ENCODE peak calls at places on chromosomes 5 and 9, in seven cellular contexts. I, Q, P, N, T, M and X are unnamed samples.

GRCh38 chr5:78716221-78716620 is 67.6 kb upstream of the LHFPL2 start:
- DNase-seq in I (no peak), Q (no peak), N (no peak), T (peak; percentile 62), P (no peak), M (no peak), X (no peak)

GRCh38 chr5:132962429-132962928 is 955 bp downstream of the AFF4 start:
- DNase-seq in T (peak; percentile 60), M (peak; percentile 56), N (no peak), P (peak; percentile 32), Q (no peak), I (no peak), X (peak; percentile 37)

GRCh38 chr9:36560813-36561212 is 11.9 kb upstream of the MELK start:
- DNase-seq in I (no peak), T (no peak), N (no peak), Q (no peak), M (no peak), P (no peak), X (no peak)

GRCh38 chr5:125578551-125578950 is 832.1 kb upstream of the ZNF608 start:
- DNase-seq in Q (no peak), P (no peak), I (no peak), N (no peak), T (no peak), M (no peak), X (no peak)

GRCh38 chr5:172146748-172147092 is 41.3 kb downstream of the STK10 start:
- DNase-seq in Q (no peak), T (no peak), M (no peak), I (no peak), N (no peak), P (no peak), X (no peak)

GRCh38 chr5:157051604-157052245 is 7.2 kb downstream of the HAVCR1 start:
- DNase-seq in Q (no peak), M (no peak), P (no peak), I (no peak), T (no peak), N (no peak), X (no peak)

GRCh38 chr9:103407260-103407659 is 412.1 kb downstream of the CYLC2 start:
- DNase-seq in I (no peak), N (no peak), Q (no peak), P (no peak), T (no peak), M (no peak), X (no peak)

GRCh38 chr9:96522371-96522770 is 72.4 kb downstream of the HABP4 start:
- DNase-seq in T (no peak), M (no peak), P (no peak), I (no peak), Q (no peak), N (no peak), X (no peak)

GRCh38 chr9:29044959-29045358 is 1471.7 kb upstream of the C9orf72 start:
- DNase-seq in Q (no peak), M (no peak), N (no peak), P (no peak), I (no peak), T (peak; percentile 19), X (no peak)

GRCh38 chr5:37738057-37738691 is 101.7 kb downstream of the GDNF start:
- DNase-seq in Q (no peak), M (no peak), I (no peak), P (no peak), N (peak; percentile 62), T (no peak), X (no peak)

GRCh38 chr5:10140195-10140973 is 109.3 kb downstream of the ATPSCKMT start:
- DNase-seq in P (no peak), Q (no peak), M (peak; percentile 30), T (peak; percentile 41), N (no peak), I (no peak), X (no peak)

GRCh38 chr9:79195904-79196303 is 375.9 kb upstream of the TLE4 start:
- DNase-seq in N (no peak), Q (no peak), P (no peak), T (no peak), M (no peak), I (no peak), X (no peak)

GRCh38 chr5:82912462-82912861 is 164.7 kb downstream of the TMEM167A start:
- DNase-seq in Q (peak; percentile 49), M (no peak), I (no peak), T (no peak), N (no peak), P (no peak), X (no peak)

GRCh38 chr5:146528232-146528631 is 12.2 kb upstream of the GPR151 start:
- DNase-seq in N (no peak), T (peak; percentile 9), I (no peak), P (no peak), M (no peak), Q (no peak), X (no peak)
- TF ChIP-seq CTCF in N (peak; percentile 13), T (no peak), I (no peak), P (no peak), M (peak; percentile 20), Q (no peak), X (no peak)

GRCh38 chr5:140664353-140665119 is at the start of gene WDR55:
- DNase-seq in T (peak; percentile 94), P (peak; percentile 98), Q (peak; percentile 98), M (peak; percentile 96), I (peak; percentile 98), N (peak; percentile 71), X (peak; percentile 93)
- TF ChIP-seq EP300 in T (no peak), P (peak; percentile 1), Q (no peak), M (no peak), I (peak; percentile 19), N (no peak), X (peak; percentile 34)

DNA sequence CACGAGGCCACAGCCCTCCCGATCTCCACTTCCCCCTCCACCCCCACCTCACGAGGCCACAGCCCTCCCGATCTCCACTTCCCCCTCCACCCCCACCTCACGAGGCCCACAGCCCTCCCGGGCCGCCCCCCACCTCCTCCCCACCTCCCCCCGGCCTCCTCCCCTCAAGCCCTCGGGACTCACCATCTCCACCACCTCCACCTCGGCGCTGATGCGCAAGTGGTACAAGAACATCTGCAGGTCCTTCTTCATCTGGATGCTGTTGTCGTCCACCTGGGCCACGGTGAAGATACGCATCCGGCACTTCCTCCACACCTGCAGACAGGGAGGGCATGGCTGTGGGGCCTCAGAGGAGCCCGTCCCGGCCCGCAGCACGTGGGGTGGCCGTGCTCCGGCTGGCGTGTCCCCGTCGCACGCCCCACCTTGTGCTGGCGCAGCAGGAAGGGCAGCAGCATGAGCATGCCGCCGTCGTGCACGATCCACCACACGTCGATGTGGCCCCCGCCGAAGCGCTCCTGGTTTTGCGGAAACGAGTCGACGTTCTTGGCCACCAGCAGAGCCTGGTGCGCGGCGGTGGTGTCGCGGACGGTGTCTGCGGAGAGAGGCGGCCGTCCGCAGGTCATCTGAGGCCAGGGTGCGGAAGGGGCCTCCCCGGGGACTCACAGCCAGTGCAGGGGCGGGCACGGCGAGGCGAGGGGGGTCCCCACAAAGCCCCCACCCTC is 48.0 kb downstream of the SLC12A7 start:
- DNase-seq in M (peak; percentile 12), T (no peak), N (no peak), Q (no peak), P (no peak), I (no peak), X (no peak)
- H3K4me3 ChIP-seq in M (no peak overlapping the region), T (no peak overlapping the region), N (no peak overlapping the region), Q (no peak overlapping the region), P (no peak overlapping the region), I (no peak overlapping the region), X (no peak overlapping the region)

DNA sequence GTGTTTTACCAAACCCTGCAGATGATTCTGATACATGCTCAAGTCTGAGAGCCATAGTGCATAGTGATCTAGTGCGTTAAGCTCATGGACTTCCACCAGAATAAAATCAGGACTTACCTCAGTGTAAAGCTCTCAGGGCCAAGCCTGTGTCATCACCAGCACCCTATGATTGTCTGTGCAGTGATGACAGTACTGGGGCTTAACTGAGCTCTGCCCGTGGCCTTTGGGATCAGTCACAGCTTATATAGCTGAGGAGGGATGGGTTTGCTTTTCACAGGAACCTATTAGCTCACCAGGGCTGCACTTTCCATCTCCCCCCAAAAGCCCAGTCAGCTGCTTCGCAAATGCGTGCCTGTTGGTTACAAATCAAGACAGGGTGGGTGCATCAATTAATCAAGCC is 246.9 kb downstream of the NR3C1 start:
- DNase-seq in Q (no peak), T (no peak), P (no peak), N (no peak), I (no peak), M (no peak), X (no peak)
- TF ChIP-seq CTCF in Q (no peak), T (no peak), P (no peak), N (no peak), I (no peak), M (no peak), X (no peak)

DNA sequence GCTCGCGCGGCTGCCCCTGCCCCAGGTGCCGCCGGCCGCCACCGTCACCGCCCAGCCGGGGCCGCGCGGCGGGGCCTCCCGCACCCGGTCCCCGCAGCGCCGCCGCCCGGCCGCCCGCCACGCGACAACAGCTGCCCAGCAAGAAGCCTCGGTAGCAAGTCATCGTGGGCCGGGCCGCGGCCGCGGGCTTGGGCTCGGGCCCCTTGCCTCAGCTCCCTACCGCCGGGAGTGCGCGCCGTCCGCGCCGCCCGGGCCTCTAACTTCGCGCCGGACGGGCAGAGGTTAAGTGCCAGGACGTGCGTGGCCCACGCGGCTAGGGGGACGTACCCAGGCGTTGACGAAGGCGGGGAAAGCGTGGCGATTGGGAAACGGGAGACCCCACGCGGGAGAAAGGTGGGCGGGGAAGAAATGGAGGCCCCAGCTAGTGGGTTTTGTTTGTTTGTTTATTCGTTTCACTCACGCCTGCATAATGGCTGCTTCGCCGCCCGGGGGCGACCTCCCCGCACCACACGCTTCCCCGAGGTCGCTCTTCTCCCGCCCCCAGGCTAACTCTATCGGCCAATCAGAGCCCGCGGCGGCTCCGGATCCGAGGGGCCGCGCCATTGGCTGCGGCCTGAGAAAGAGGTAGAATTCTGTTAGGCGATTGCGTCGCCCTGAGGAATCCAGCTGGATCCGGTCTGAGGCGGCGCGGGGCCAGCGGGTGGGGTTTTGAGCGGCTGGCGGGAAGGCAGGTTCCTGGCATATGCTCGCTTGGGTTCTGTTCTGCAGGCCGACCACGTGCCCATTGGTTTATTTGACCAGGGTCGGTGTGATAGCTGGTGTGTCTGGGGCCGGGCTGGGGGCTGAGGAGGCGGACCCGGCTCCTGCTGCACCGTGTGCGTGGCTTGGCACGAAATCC is at the start of gene NADK2:
- DNase-seq in N (peak; percentile 61), T (peak; percentile 96), Q (peak; percentile 98), I (peak; percentile 94), M (peak; percentile 92), P (peak; percentile 95), X (peak; percentile 97)
- TF ChIP-seq EP300 in N (no peak), T (no peak), Q (no peak), I (no peak), M (no peak), P (peak; percentile 59), X (no peak)

DNA sequence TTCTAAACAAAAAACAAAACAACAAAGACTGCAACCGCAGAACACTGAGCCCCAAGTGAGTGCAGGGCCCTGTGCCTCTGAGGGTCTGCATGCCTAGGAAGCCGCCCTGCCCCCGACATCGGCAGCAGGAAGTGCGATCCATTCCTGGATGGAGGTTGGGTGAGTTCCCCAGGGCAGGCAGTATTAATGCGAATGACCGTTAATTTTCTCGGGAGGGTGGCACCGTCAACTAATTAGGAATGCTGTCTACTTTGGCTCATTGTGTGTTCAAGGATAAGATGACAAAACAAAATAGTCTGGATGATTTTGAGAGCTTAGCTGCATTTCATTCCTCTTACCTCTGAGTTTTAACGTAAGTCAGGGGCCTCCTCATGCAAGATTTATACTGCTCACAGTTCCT is 3.1 kb upstream of the NXNL2 start:
- DNase-seq in P (no peak), I (no peak), N (no peak), Q (no peak), M (no peak), T (no peak), X (no peak)
- H3K4me3 ChIP-seq in P (no peak overlapping the region), I (no peak overlapping the region), N (no peak overlapping the region), Q (no peak overlapping the region), M (no peak overlapping the region), T (peak overlapping the region; percentile 68), X (no peak overlapping the region)